ENCODE peak calls at places on chromosomes 7 and 10, in seven cellular contexts. X is CD8-positive, alpha-beta T cell; Q is PC-9; U is T follicular helper cell; O is NCI-H524; Y is endothelial cell; I is left ventricle myocardium superior. F is an unnamed sample.

GRCh38 chr7:138608292-138608691 is 92.9 kb downstream of the SVOPL start:
- DNase-seq in U (no peak), I (no peak), X (no peak), Q (no peak), O (no peak), Y (no peak), F (no peak)

GRCh38 chr7:39927018-39927417 is 23.0 kb upstream of the CDK13 start:
- DNase-seq in Q (no peak), O (no peak), I (no peak), Y (no peak), U (no peak), X (no peak), F (no peak)

GRCh38 chr10:78900715-78901430 is 167.9 kb upstream of the ZMIZ1 start:
- DNase-seq in I (no peak), O (no peak), Q (no peak), U (no peak), X (no peak), Y (no peak), F (no peak)

GRCh38 chr10:91556691-91557529 is 76.0 kb downstream of the PPP1R3C start:
- DNase-seq in Y (no peak), I (no peak), O (no peak), U (no peak), X (no peak), Q (no peak), F (no peak)

GRCh38 chr10:6114758-6115410 is 26.1 kb downstream of the RBM17 start:
- DNase-seq in O (no peak), I (no peak), Y (no peak), Q (no peak), X (no peak), U (no peak), F (no peak)

GRCh38 chr10:80172896-80173295 is 32.4 kb downstream of the ANXA11 start:
- DNase-seq in U (no peak), I (no peak), X (no peak), O (no peak), Y (no peak), Q (peak), F (peak)

GRCh38 chr10:58511765-58512469 is 755 bp upstream of the BICC1 start:
- DNase-seq in O (no peak), U (no peak), I (peak), Q (no peak), X (no peak), Y (peak), F (peak)

GRCh38 chr10:123009105-123009805 is 449 bp downstream of the ACADSB start:
- DNase-seq in Q (peak), Y (peak), X (peak), I (peak), O (peak), U (no peak), F (peak)

GRCh38 chr7:131619336-131620305 is 63.2 kb upstream of the PODXL start:
- DNase-seq in O (no peak), I (no peak), U (no peak), X (no peak), Y (no peak), Q (no peak), F (no peak)

GRCh38 chr7:112362796-112363195 is 87.5 kb upstream of the IFRD1 start:
- DNase-seq in Y (no peak), Q (no peak), X (no peak), U (no peak), I (no peak), O (peak), F (no peak)

GRCh38 chr7:154855366-154855765 is 147.6 kb downstream of the PAXIP1 start:
- DNase-seq in I (no peak), X (no peak), U (no peak), Y (no peak), Q (no peak), O (no peak), F (no peak)

GRCh38 chr10:89173075-89173474 is 34.0 kb downstream of the CH25H start:
- DNase-seq in X (no peak), O (no peak), I (no peak), Q (no peak), U (no peak), Y (no peak), F (no peak)

GRCh38 chr7:114900127-114900526 is 21.8 kb upstream of the MDFIC start:
- DNase-seq in O (no peak), Q (no peak), U (no peak), X (no peak), Y (no peak), I (no peak), F (no peak)

GRCh38 chr10:132481690-132482089 is 55.9 kb upstream of the INPP5A start:
- DNase-seq in Q (no peak), U (no peak), X (no peak), O (no peak), I (no peak), Y (no peak), F (no peak)

GRCh38 chr7:98214811-98215321 is 3.6 kb downstream of the BHLHA15 start:
- DNase-seq in I (no peak), O (no peak), Q (no peak), U (no peak), X (no peak), Y (no peak), F (no peak)

GRCh38 chr10:23525406-23525805 is 86.5 kb downstream of the OTUD1 start:
- DNase-seq in I (peak), X (no peak), Q (peak), U (no peak), Y (no peak), O (no peak), F (no peak)

GRCh38 chr10:1004294-1004693 is 16.1 kb downstream of the GTPBP4 start:
- DNase-seq in I (no peak), O (no peak), Y (no peak), U (no peak), X (no peak), Q (no peak), F (no peak)

GRCh38 chr7:129187681-129188371 is 607 bp upstream of the SMO start:
- DNase-seq in O (peak), Y (no peak), I (no peak), Q (no peak), U (no peak), X (no peak), F (no peak)

GRCh38 chr7:134513169-134513752 is 14.1 kb upstream of the AKR1B10 start:
- DNase-seq in Y (peak), O (peak), X (no peak), U (no peak), Q (peak), I (peak), F (peak)

GRCh38 chr7:23658831-23659427 is 21.1 kb upstream of the FAM221A start:
- DNase-seq in I (no peak), X (no peak), Q (no peak), O (no peak), U (no peak), Y (no peak), F (no peak)

GRCh38 chr7:115249080-115249479 is 327.2 kb downstream of the MDFIC start:
- DNase-seq in U (no peak), X (no peak), Q (no peak), Y (no peak), I (no peak), O (no peak), F (no peak)

GRCh38 chr7:77982926-77983550 is 184.5 kb downstream of the PHTF2 start:
- DNase-seq in U (no peak), O (no peak), I (no peak), Q (peak), Y (no peak), X (no peak), F (no peak)

GRCh38 chr10:99630439-99630838 is 10.2 kb upstream of the SLC25A28 start:
- DNase-seq in I (no peak), Q (no peak), X (no peak), U (no peak), Y (peak), O (peak), F (no peak)

GRCh38 chr10:77865585-77866324 is 60.8 kb downstream of the DLG5 start:
- DNase-seq in X (no peak), U (no peak), I (no peak), Q (no peak), Y (peak), O (no peak), F (peak)

GRCh38 chr10:120705306-120705705 is 145.9 kb upstream of the WDR11 start:
- DNase-seq in U (no peak), Q (no peak), X (no peak), I (no peak), O (no peak), Y (no peak), F (no peak)

GRCh38 chr7:18356195-18356645 is 139.3 kb upstream of the HDAC9 start:
- DNase-seq in X (no peak), U (no peak), O (peak), Q (no peak), I (no peak), Y (no peak), F (peak)

GRCh38 chr10:127577376-127577775 is 28.3 kb downstream of the NPS start:
- DNase-seq in U (no peak), Q (no peak), Y (no peak), O (no peak), X (no peak), I (no peak), F (no peak)

GRCh38 chr10:15603446-15604011 is 116.2 kb downstream of the ITGA8 start:
- DNase-seq in O (no peak), U (no peak), X (no peak), I (no peak), Q (no peak), Y (peak), F (no peak)

GRCh38 chr10:4981722-4982471 is 18.7 kb downstream of the AKR1C1 start:
- DNase-seq in Y (peak), Q (peak), O (peak), U (no peak), X (no peak), I (no peak), F (peak)

GRCh38 chr7:41573881-41574280 is 129.0 kb downstream of the INHBA start:
- DNase-seq in U (no peak), X (no peak), Q (no peak), Y (no peak), I (no peak), O (no peak), F (no peak)

GRCh38 chr7:155296006-155296787 is 1.5 kb upstream of the INSIG1 start:
- DNase-seq in I (no peak), U (no peak), O (no peak), Q (no peak), X (no peak), Y (no peak), F (no peak)

GRCh38 chr10:3950676-3951275 is 165.8 kb upstream of the KLF6 start:
- DNase-seq in O (no peak), Q (no peak), U (no peak), Y (no peak), X (peak), I (no peak), F (no peak)

GRCh38 chr10:1208376-1209311 is 152.5 kb downstream of the WDR37 start:
- DNase-seq in I (no peak), Q (no peak), Y (no peak), O (no peak), U (no peak), X (no peak), F (no peak)

GRCh38 chr10:24552346-24553016 is 171.2 kb downstream of the ARHGAP21 start:
- DNase-seq in Q (no peak), Y (peak), X (peak), O (peak), I (no peak), U (no peak), F (peak)

GRCh38 chr10:33111652-33112051 is 153.6 kb upstream of the ITGB1 start:
- DNase-seq in Y (no peak), O (no peak), I (no peak), X (no peak), U (no peak), Q (no peak), F (no peak)

GRCh38 chr10:119323085-119323670 is 115.8 kb downstream of the GRK5 start:
- DNase-seq in U (no peak), O (no peak), X (no peak), Q (no peak), I (no peak), Y (no peak), F (no peak)

F was measured in iPS-NIHi11.